ENCODE peak calls at places on chromosomes 13 and 19, in ten cellular contexts. Y is transverse colon, U is K562, K is stomach, F is SK-N-SH, V is upper lobe of left lung, B is H1, L is sigmoid colon, E is HepG2, Z is GM12878. C is an unnamed sample.

GRCh38 chr19:15644066-15644741 is 3.5 kb downstream of the CYP4F3 start:
- DNase-seq in Y (no peak), U (no peak), K (no peak), F (no peak), V (no peak), B (no peak), L (no peak), E (no peak), Z (no peak), C (no peak)

GRCh38 chr19:3324405-3324856 is 42.0 kb upstream of the NFIC start:
- DNase-seq in Y (peak; percentile 78), U (peak; percentile 85), K (peak; percentile 77), F (peak; percentile 74), V (peak; percentile 58), B (peak; percentile 94), L (peak; percentile 80), E (peak; percentile 52), Z (no peak), C (no peak)

GRCh38 chr13:18628428-18628827 is 553.2 kb downstream of the TUBA3C start:
- DNase-seq in Y (no peak), U (no peak), K (no peak), F (peak; percentile 31), V (no peak), B (no peak), L (no peak), E (no peak), Z (no peak), C (no peak)

GRCh38 chr19:2494084-2494446 is 18.1 kb downstream of the GADD45B start:
- DNase-seq in Y (no peak), U (no peak), K (no peak), F (peak; percentile 75), V (no peak), B (no peak), L (no peak), E (no peak), Z (no peak), C (no peak)

GRCh38 chr13:113736258-113736731 is 22.7 kb upstream of the TMEM255B start:
- DNase-seq in Y (peak; percentile 41), U (no peak), K (no peak), F (no peak), V (no peak), B (no peak), L (no peak), E (peak; percentile 71), Z (no peak), C (no peak)

GRCh38 chr13:75702476-75702875 is 66.3 kb downstream of the LMO7 start:
- DNase-seq in Y (no peak), U (no peak), K (no peak), F (no peak), V (no peak), B (no peak), L (no peak), E (no peak), Z (no peak), C (no peak)

GRCh38 chr19:42561512-42561911 is 33.2 kb downstream of the CEACAM8 start:
- DNase-seq in Y (no peak), U (no peak), K (no peak), F (no peak), V (no peak), B (no peak), L (no peak), E (no peak), Z (no peak), C (no peak)

GRCh38 chr13:73230714-73231113 is 171.9 kb downstream of the KLF5 start:
- DNase-seq in Y (no peak), U (no peak), K (no peak), F (no peak), V (peak; percentile 30), B (no peak), L (no peak), E (no peak), Z (no peak), C (no peak)

GRCh38 chr19:46999377-46999776 is 20.3 kb upstream of the NPAS1 start:
- DNase-seq in Y (no peak), U (no peak), K (no peak), F (no peak), V (no peak), B (no peak), L (no peak), E (no peak), Z (no peak), C (no peak)

GRCh38 chr13:54699831-54700230 is 1671.2 kb downstream of the OLFM4 start:
- DNase-seq in Y (no peak), U (no peak), K (no peak), F (no peak), V (no peak), B (no peak), L (no peak), E (no peak), Z (no peak), C (no peak)

GRCh38 chr19:18650048-18650435 is 13.2 kb downstream of the KLHL26 start:
- DNase-seq in Y (no peak), U (no peak), K (no peak), F (no peak), V (no peak), B (no peak), L (peak; percentile 88), E (no peak), Z (no peak), C (no peak)

GRCh38 chr13:51148952-51149573 is 38.0 kb upstream of the C13orf42 start:
- DNase-seq in Y (peak; percentile 11), U (no peak), K (no peak), F (peak; percentile 69), V (no peak), B (no peak), L (no peak), E (no peak), Z (no peak), C (no peak)

GRCh38 chr13:24071423-24072075 is 89.0 kb upstream of the SPATA13 start:
- DNase-seq in Y (no peak), U (no peak), K (no peak), F (no peak), V (no peak), B (no peak), L (no peak), E (no peak), Z (no peak), C (no peak)

GRCh38 chr19:45772130-45772880 is 3.3 kb upstream of the SIX5 start:
- DNase-seq in Y (no peak), U (no peak), K (peak; percentile 46), F (no peak), V (no peak), B (no peak), L (peak; percentile 69), E (no peak), Z (no peak), C (no peak)

GRCh38 chr19:39188960-39189359 is 7.8 kb upstream of the NCCRP1 start:
- DNase-seq in Y (no peak), U (no peak), K (no peak), F (no peak), V (no peak), B (no peak), L (no peak), E (no peak), Z (no peak), C (no peak)

GRCh38 chr19:14089412-14089661 is 1.2 kb downstream of the SAMD1 start:
- DNase-seq in Y (no peak), U (no peak), K (no peak), F (peak; percentile 42), V (no peak), B (no peak), L (no peak), E (no peak), Z (no peak), C (no peak)

GRCh38 chr13:110070511-110071120 is 236.3 kb downstream of the COL4A1 start:
- DNase-seq in Y (no peak), U (no peak), K (no peak), F (no peak), V (no peak), B (no peak), L (no peak), E (no peak), Z (no peak), C (no peak)
- TF ChIP-seq EP300 in Y (no peak), U (no peak), K (no peak), F (peak; percentile 23), V (no peak), B (no peak), L (no peak), E (no peak), Z (no peak), C (no peak)

DNA sequence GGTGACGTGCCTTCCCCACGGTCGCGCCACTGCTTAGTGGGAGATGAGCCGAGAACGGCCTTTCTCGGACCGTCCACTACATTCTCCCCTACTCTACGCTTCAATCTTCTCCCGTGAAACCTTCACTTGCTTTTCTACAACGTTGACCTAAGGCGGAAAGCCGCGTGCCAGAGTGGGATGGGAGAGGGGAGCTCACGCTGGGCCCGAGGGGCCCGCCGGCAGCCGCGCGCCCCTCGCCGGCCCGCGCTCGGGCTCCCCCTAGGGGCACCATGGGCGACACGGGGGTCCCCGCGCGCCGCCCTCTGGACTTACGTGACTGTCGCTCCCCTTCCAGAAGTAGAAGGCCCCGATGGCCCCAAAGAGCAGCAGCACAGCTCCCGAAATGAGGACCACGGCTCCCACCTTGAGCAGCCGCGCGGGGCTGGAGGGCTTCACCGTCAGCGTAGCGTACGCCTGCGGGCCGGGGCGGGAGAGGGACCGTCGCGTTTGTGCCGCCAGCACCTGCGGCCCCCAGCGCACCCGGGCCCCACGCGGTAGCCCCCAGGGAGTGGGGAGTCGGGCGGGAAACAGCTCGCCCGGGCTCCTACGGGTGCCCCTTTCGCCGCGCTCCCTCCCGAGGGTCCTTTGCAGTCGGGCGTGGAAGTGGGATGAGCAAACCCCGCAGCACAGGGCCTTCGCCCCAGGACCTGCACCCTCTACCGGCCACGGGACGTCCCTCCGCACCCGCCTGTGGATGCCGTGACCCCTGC is 727 bp downstream of the CNMD start:
- DNase-seq in Y (no peak), U (peak; percentile 47), K (no peak), F (no peak), V (no peak), B (peak; percentile 82), L (no peak), E (no peak), Z (no peak), C (no peak)
- TF ChIP-seq POLR2AphosphoS5 in Y (no peak), U (no peak), K (no peak), F (no peak), V (no peak), B (no peak), L (no peak), E (no peak), Z (no peak), C (no peak)

GRCh38 chr19:22882797-22883196 is 50.7 kb downstream of the ZNF723 start:
- DNase-seq in Y (no peak), U (no peak), K (no peak), F (peak; percentile 4), V (no peak), B (no peak), L (no peak), E (peak; percentile 15), Z (no peak), C (no peak)
- TF ChIP-seq CTCF in Y (peak; percentile 23), U (peak; percentile 19), K (no peak), F (peak; percentile 39), V (peak; percentile 50), B (no peak), L (peak; percentile 22), E (peak; percentile 50), Z (no peak), C (no peak)

DNA sequence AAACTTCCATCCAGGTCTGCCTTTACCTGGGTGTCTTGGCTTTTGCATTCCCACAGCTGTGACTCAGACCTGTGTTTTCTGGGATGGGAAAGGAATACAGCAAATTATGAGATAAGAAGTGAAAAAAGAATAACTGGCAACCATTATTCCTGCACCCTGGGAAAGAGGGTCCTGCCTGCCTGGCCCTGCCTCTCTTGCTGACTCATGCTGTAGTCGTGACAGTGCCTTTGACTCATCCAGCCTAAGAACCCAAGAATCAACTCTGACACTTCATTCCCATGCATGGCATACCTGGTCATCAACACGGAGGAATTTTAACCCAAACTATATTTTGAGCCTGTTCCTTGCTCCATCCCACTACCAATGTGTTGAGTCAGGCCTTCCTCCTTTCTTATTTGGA is 185.4 kb upstream of the SERP2 start:
- DNase-seq in Y (no peak), U (no peak), K (no peak), F (no peak), V (no peak), B (no peak), L (no peak), E (no peak), Z (no peak), C (no peak)
- TF ChIP-seq EP300 in Y (no peak), U (no peak), K (no peak), F (no peak), V (no peak), B (no peak), L (no peak), E (no peak), Z (no peak), C (no peak)

C was measured in suprapubic skin.